ENCODE peak calls at places on chromosomes 13 and 19, in four cellular contexts. A is suprapubic skin, W is DMS79, G is progenitor cell of endocrine pancreas. R is an unnamed sample.

GRCh38 chr13:44040070-44040753 is 160.5 kb downstream of the LACC1 start:
- DNase-seq in A (no peak), W (no peak), G (no peak), R (no peak)

GRCh38 chr13:113403255-113404104 is 39.5 kb upstream of the GRTP1 start:
- DNase-seq in A (no peak), W (no peak), G (no peak), R (peak)

GRCh38 chr13:23348270-23349126 is 85.0 kb downstream of the SACS start:
- DNase-seq in A (no peak), W (no peak), G (no peak), R (no peak)

GRCh38 chr13:50589651-50590054 is 253.8 kb downstream of the DLEU7 start:
- DNase-seq in A (no peak), W (no peak), G (no peak), R (peak)

GRCh38 chr19:3479819-3480215 is 508 bp downstream of the SMIM24 start:
- DNase-seq in A (no peak), W (no peak), G (no peak), R (no peak)

GRCh38 chr13:113839536-113840204 is 24.2 kb downstream of the GAS6 start:
- DNase-seq in A (no peak), W (no peak), G (no peak), R (no peak)

GRCh38 chr19:681029-681626 is 4.9 kb downstream of the FSTL3 start:
- DNase-seq in A (no peak), W (no peak), G (no peak), R (no peak)

GRCh38 chr19:41298327-41298964 is 11.5 kb upstream of the CCDC97 start:
- DNase-seq in A (peak), W (peak), G (no peak), R (no peak)

GRCh38 chr13:105377452-105377851 is 1158.0 kb downstream of the EFNB2 start:
- DNase-seq in A (no peak), W (no peak), G (no peak), R (no peak)

GRCh38 chr19:35347171-35347929 is at the start of gene FFAR1:
- DNase-seq in A (peak), W (no peak), G (no peak), R (no peak)

GRCh38 chr13:27928805-27929753 is 9.3 kb downstream of the PDX1 start:
- DNase-seq in A (no peak), W (no peak), G (no peak), R (no peak)

GRCh38 chr19:4523306-4524110 is 5.2 kb upstream of the PLIN4 start:
- DNase-seq in A (peak), W (no peak), G (peak), R (no peak)

GRCh38 chr13:99265162-99265822 is 7.1 kb upstream of the GPR18 start:
- DNase-seq in A (no peak), W (peak), G (no peak), R (no peak)

GRCh38 chr13:73816702-73817101 is 317.5 kb downstream of the KLF12 start:
- DNase-seq in A (no peak), W (no peak), G (no peak), R (no peak)

GRCh38 chr13:23159205-23159586 is 21.6 kb upstream of the SGCG start:
- DNase-seq in A (peak), W (no peak), G (peak), R (no peak)

GRCh38 chr13:100230813-100231575 is 142.1 kb downstream of the PCCA start:
- DNase-seq in A (no peak), W (no peak), G (no peak), R (no peak)

GRCh38 chr19:7421941-7422744 is 66.7 kb downstream of the PEX11G start:
- DNase-seq in A (no peak), W (no peak), G (no peak), R (no peak)

GRCh38 chr13:101018720-101019119 is 344.1 kb upstream of the TMTC4 start:
- DNase-seq in A (no peak), W (no peak), G (no peak), R (no peak)

GRCh38 chr19:19776206-19777008 is 43.5 kb upstream of the ZNF14 start:
- DNase-seq in A (peak), W (peak), G (peak), R (peak)

GRCh38 chr19:20513179-20513934 is 52.2 kb downstream of the ZNF737 start:
- DNase-seq in A (no peak), W (peak), G (no peak), R (no peak)

GRCh38 chr19:55418185-55418584 is 10.6 kb upstream of the UBE2S start:
- DNase-seq in A (no peak), W (no peak), G (peak), R (no peak)

GRCh38 chr13:113769881-113770280 is 10.9 kb downstream of the TMEM255B start:
- DNase-seq in A (no peak), W (no peak), G (no peak), R (no peak)

GRCh38 chr13:103625194-103625593 is 559.0 kb upstream of the SLC10A2 start:
- DNase-seq in A (no peak), W (no peak), G (no peak), R (no peak)

GRCh38 chr13:46015374-46015773 is 37.2 kb downstream of the ZC3H13 start:
- DNase-seq in A (no peak), W (no peak), G (no peak), R (no peak)

GRCh38 chr19:37903096-37903495 is 3.3 kb downstream of the WDR87 start:
- DNase-seq in A (no peak), W (no peak), G (no peak), R (no peak)

GRCh38 chr13:113582841-113583631 is 1.5 kb upstream of the TFDP1 start:
- DNase-seq in A (no peak), W (no peak), G (no peak), R (no peak)

GRCh38 chr13:45880242-45880641 is 28.7 kb upstream of the SIAH3 start:
- DNase-seq in A (no peak), W (no peak), G (no peak), R (no peak)

GRCh38 chr13:113526466-113527220 is 36.1 kb upstream of the DCUN1D2 start:
- DNase-seq in A (no peak), W (peak), G (no peak), R (no peak)

GRCh38 chr13:113161433-113161832 is 3.0 kb downstream of the PROZ start:
- DNase-seq in A (no peak), W (no peak), G (no peak), R (no peak)

GRCh38 chr13:29099781-29100406 is 279.8 kb downstream of the MTUS2 start:
- DNase-seq in A (no peak), W (no peak), G (no peak), R (no peak)

GRCh38 chr19:33245948-33246728 is 20.5 kb upstream of the SLC7A10 start:
- DNase-seq in A (no peak), W (no peak), G (no peak), R (no peak)

R was measured in RWPE2.